ENCODE peak calls at places on chromosomes 12 and 14, in ten cellular contexts. One of them, this sample, is unnamed.

GRCh38 chr12:110537605-110538409 is 35.7 kb downstream of the RAD9B start:
- DNase-seq in activated T-helper 1 cell treated with Interleukin-2 at 50 U/mL for 16 hours: no peak
- DNase-seq in HAP-1: no peak
- DNase-seq in AG08396: no peak
- DNase-seq in H9: no peak
- DNase-seq in right cardiac atrium: peak
- DNase-seq in glomerular endothelial cell: no peak
- DNase-seq in stimulated activated CD4-positive, alpha-beta T cell treated with anti-CD3 and anti-CD28 coated beads, Interleukin-2, amount 100 ng/mL, for 24 hours: no peak
- DNase-seq in activated CD8-positive, alpha-beta T cell treated with anti-CD3 and anti-CD28 coated beads for 36 hours: no peak
- DNase-seq in GM04503: no peak
- DNase-seq in this sample: no peak

GRCh38 chr12:53952871-53953734 is 1.6 kb upstream of the HOXC12 start:
- DNase-seq in HAP-1: peak
- DNase-seq in activated CD8-positive, alpha-beta T cell treated with anti-CD3 and anti-CD28 coated beads for 36 hours: no peak
- DNase-seq in activated T-helper 1 cell treated with Interleukin-2 at 50 U/mL for 16 hours: no peak
- DNase-seq in stimulated activated CD4-positive, alpha-beta T cell treated with anti-CD3 and anti-CD28 coated beads, Interleukin-2, amount 100 ng/mL, for 24 hours: no peak
- DNase-seq in right cardiac atrium: no peak
- DNase-seq in GM04503: no peak
- DNase-seq in H9: peak
- DNase-seq in glomerular endothelial cell: no peak
- DNase-seq in AG08396: peak
- DNase-seq in this sample: no peak

GRCh38 chr14:97180304-97181200 is 383.4 kb downstream of the VRK1 start:
- DNase-seq in GM04503: peak
- DNase-seq in activated T-helper 1 cell treated with Interleukin-2 at 50 U/mL for 16 hours: no peak
- DNase-seq in stimulated activated CD4-positive, alpha-beta T cell treated with anti-CD3 and anti-CD28 coated beads, Interleukin-2, amount 100 ng/mL, for 24 hours: no peak
- DNase-seq in activated CD8-positive, alpha-beta T cell treated with anti-CD3 and anti-CD28 coated beads for 36 hours: peak
- DNase-seq in right cardiac atrium: no peak
- DNase-seq in glomerular endothelial cell: no peak
- DNase-seq in H9: no peak
- DNase-seq in AG08396: peak
- DNase-seq in HAP-1: no peak
- DNase-seq in this sample: no peak

GRCh38 chr12:124248862-124249825 is 45.7 kb upstream of the RFLNA start:
- DNase-seq in AG08396: no peak
- DNase-seq in stimulated activated CD4-positive, alpha-beta T cell treated with anti-CD3 and anti-CD28 coated beads, Interleukin-2, amount 100 ng/mL, for 24 hours: no peak
- DNase-seq in H9: no peak
- DNase-seq in glomerular endothelial cell: no peak
- DNase-seq in GM04503: no peak
- DNase-seq in activated T-helper 1 cell treated with Interleukin-2 at 50 U/mL for 16 hours: no peak
- DNase-seq in right cardiac atrium: no peak
- DNase-seq in HAP-1: no peak
- DNase-seq in activated CD8-positive, alpha-beta T cell treated with anti-CD3 and anti-CD28 coated beads for 36 hours: no peak
- DNase-seq in this sample: no peak

GRCh38 chr12:70180140-70180539 is 63.1 kb upstream of the CNOT2 start:
- DNase-seq in GM04503: no peak
- DNase-seq in glomerular endothelial cell: no peak
- DNase-seq in stimulated activated CD4-positive, alpha-beta T cell treated with anti-CD3 and anti-CD28 coated beads, Interleukin-2, amount 100 ng/mL, for 24 hours: no peak
- DNase-seq in activated T-helper 1 cell treated with Interleukin-2 at 50 U/mL for 16 hours: no peak
- DNase-seq in right cardiac atrium: no peak
- DNase-seq in H9: no peak
- DNase-seq in AG08396: no peak
- DNase-seq in activated CD8-positive, alpha-beta T cell treated with anti-CD3 and anti-CD28 coated beads for 36 hours: no peak
- DNase-seq in HAP-1: no peak
- DNase-seq in this sample: no peak

GRCh38 chr14:34569750-34570149 is 30.2 kb upstream of the EAPP start:
- DNase-seq in GM04503: no peak
- DNase-seq in stimulated activated CD4-positive, alpha-beta T cell treated with anti-CD3 and anti-CD28 coated beads, Interleukin-2, amount 100 ng/mL, for 24 hours: no peak
- DNase-seq in right cardiac atrium: no peak
- DNase-seq in glomerular endothelial cell: no peak
- DNase-seq in activated CD8-positive, alpha-beta T cell treated with anti-CD3 and anti-CD28 coated beads for 36 hours: no peak
- DNase-seq in AG08396: no peak
- DNase-seq in H9: no peak
- DNase-seq in activated T-helper 1 cell treated with Interleukin-2 at 50 U/mL for 16 hours: no peak
- DNase-seq in HAP-1: no peak
- DNase-seq in this sample: no peak

GRCh38 chr12:107519906-107520859 is 165.4 kb upstream of the PWP1 start:
- DNase-seq in H9: no peak
- DNase-seq in stimulated activated CD4-positive, alpha-beta T cell treated with anti-CD3 and anti-CD28 coated beads, Interleukin-2, amount 100 ng/mL, for 24 hours: no peak
- DNase-seq in HAP-1: no peak
- DNase-seq in right cardiac atrium: no peak
- DNase-seq in GM04503: no peak
- DNase-seq in AG08396: no peak
- DNase-seq in activated CD8-positive, alpha-beta T cell treated with anti-CD3 and anti-CD28 coated beads for 36 hours: no peak
- DNase-seq in activated T-helper 1 cell treated with Interleukin-2 at 50 U/mL for 16 hours: no peak
- DNase-seq in glomerular endothelial cell: no peak
- DNase-seq in this sample: no peak

GRCh38 chr14:52522033-52522432 is 30.3 kb downstream of the TXNDC16 start:
- DNase-seq in GM04503: no peak
- DNase-seq in AG08396: no peak
- DNase-seq in activated T-helper 1 cell treated with Interleukin-2 at 50 U/mL for 16 hours: no peak
- DNase-seq in glomerular endothelial cell: no peak
- DNase-seq in stimulated activated CD4-positive, alpha-beta T cell treated with anti-CD3 and anti-CD28 coated beads, Interleukin-2, amount 100 ng/mL, for 24 hours: no peak
- DNase-seq in HAP-1: no peak
- DNase-seq in activated CD8-positive, alpha-beta T cell treated with anti-CD3 and anti-CD28 coated beads for 36 hours: no peak
- DNase-seq in right cardiac atrium: no peak
- DNase-seq in H9: no peak
- DNase-seq in this sample: no peak

GRCh38 chr12:92493816-92494215 is 209.0 kb upstream of the PLEKHG7 start:
- DNase-seq in glomerular endothelial cell: no peak
- DNase-seq in HAP-1: no peak
- DNase-seq in H9: no peak
- DNase-seq in GM04503: no peak
- DNase-seq in right cardiac atrium: no peak
- DNase-seq in activated CD8-positive, alpha-beta T cell treated with anti-CD3 and anti-CD28 coated beads for 36 hours: peak
- DNase-seq in stimulated activated CD4-positive, alpha-beta T cell treated with anti-CD3 and anti-CD28 coated beads, Interleukin-2, amount 100 ng/mL, for 24 hours: no peak
- DNase-seq in activated T-helper 1 cell treated with Interleukin-2 at 50 U/mL for 16 hours: no peak
- DNase-seq in AG08396: no peak
- DNase-seq in this sample: no peak

GRCh38 chr14:89425931-89426330 is 8.9 kb upstream of the FOXN3 start:
- DNase-seq in activated T-helper 1 cell treated with Interleukin-2 at 50 U/mL for 16 hours: no peak
- DNase-seq in right cardiac atrium: no peak
- DNase-seq in activated CD8-positive, alpha-beta T cell treated with anti-CD3 and anti-CD28 coated beads for 36 hours: peak
- DNase-seq in AG08396: peak
- DNase-seq in stimulated activated CD4-positive, alpha-beta T cell treated with anti-CD3 and anti-CD28 coated beads, Interleukin-2, amount 100 ng/mL, for 24 hours: no peak
- DNase-seq in HAP-1: no peak
- DNase-seq in GM04503: peak
- DNase-seq in H9: no peak
- DNase-seq in glomerular endothelial cell: peak
- DNase-seq in this sample: no peak

GRCh38 chr12:4281173-4281654 is 7.7 kb downstream of the CCND2 start:
- DNase-seq in activated CD8-positive, alpha-beta T cell treated with anti-CD3 and anti-CD28 coated beads for 36 hours: no peak
- DNase-seq in AG08396: no peak
- DNase-seq in HAP-1: no peak
- DNase-seq in H9: no peak
- DNase-seq in activated T-helper 1 cell treated with Interleukin-2 at 50 U/mL for 16 hours: no peak
- DNase-seq in stimulated activated CD4-positive, alpha-beta T cell treated with anti-CD3 and anti-CD28 coated beads, Interleukin-2, amount 100 ng/mL, for 24 hours: no peak
- DNase-seq in glomerular endothelial cell: no peak
- DNase-seq in GM04503: no peak
- DNase-seq in right cardiac atrium: no peak
- DNase-seq in this sample: no peak

GRCh38 chr14:99141236-99141635 is 130.8 kb downstream of the BCL11B start:
- DNase-seq in stimulated activated CD4-positive, alpha-beta T cell treated with anti-CD3 and anti-CD28 coated beads, Interleukin-2, amount 100 ng/mL, for 24 hours: no peak
- DNase-seq in right cardiac atrium: no peak
- DNase-seq in activated CD8-positive, alpha-beta T cell treated with anti-CD3 and anti-CD28 coated beads for 36 hours: no peak
- DNase-seq in HAP-1: no peak
- DNase-seq in GM04503: no peak
- DNase-seq in AG08396: no peak
- DNase-seq in activated T-helper 1 cell treated with Interleukin-2 at 50 U/mL for 16 hours: no peak
- DNase-seq in glomerular endothelial cell: no peak
- DNase-seq in H9: no peak
- DNase-seq in this sample: no peak

GRCh38 chr12:77767756-77768343 is 62.8 kb upstream of the NAV3 start:
- DNase-seq in H9: no peak
- DNase-seq in HAP-1: no peak
- DNase-seq in activated CD8-positive, alpha-beta T cell treated with anti-CD3 and anti-CD28 coated beads for 36 hours: no peak
- DNase-seq in GM04503: no peak
- DNase-seq in right cardiac atrium: no peak
- DNase-seq in stimulated activated CD4-positive, alpha-beta T cell treated with anti-CD3 and anti-CD28 coated beads, Interleukin-2, amount 100 ng/mL, for 24 hours: no peak
- DNase-seq in glomerular endothelial cell: no peak
- DNase-seq in AG08396: no peak
- DNase-seq in activated T-helper 1 cell treated with Interleukin-2 at 50 U/mL for 16 hours: no peak
- DNase-seq in this sample: no peak

GRCh38 chr12:46777587-46777986 is 48.2 kb downstream of the SLC38A4 start:
- DNase-seq in activated T-helper 1 cell treated with Interleukin-2 at 50 U/mL for 16 hours: no peak
- DNase-seq in right cardiac atrium: no peak
- DNase-seq in glomerular endothelial cell: no peak
- DNase-seq in HAP-1: no peak
- DNase-seq in stimulated activated CD4-positive, alpha-beta T cell treated with anti-CD3 and anti-CD28 coated beads, Interleukin-2, amount 100 ng/mL, for 24 hours: no peak
- DNase-seq in activated CD8-positive, alpha-beta T cell treated with anti-CD3 and anti-CD28 coated beads for 36 hours: no peak
- DNase-seq in GM04503: no peak
- DNase-seq in AG08396: no peak
- DNase-seq in H9: no peak
- DNase-seq in this sample: no peak

This sample was measured in naive B cell.